ENCODE peak calls at places on chromosomes 12 and 14, in four cellular contexts. One of them, this sample, is unnamed.

GRCh38 chr12:92294676-92295440 is 149.2 kb upstream of the BTG1 start:
- DNase-seq in H1: no peak
- DNase-seq in IMR-90: peak; percentile 89
- DNase-seq in H9: no peak
- DNase-seq in this sample: peak; percentile 54

GRCh38 chr14:92867246-92867925 is 55.6 kb upstream of the CHGA start:
- DNase-seq in H1: no peak
- DNase-seq in IMR-90: no peak
- DNase-seq in H9: no peak
- DNase-seq in this sample: no peak

GRCh38 chr12:92299344-92299743 is 153.7 kb upstream of the BTG1 start:
- DNase-seq in H1: no peak
- DNase-seq in IMR-90: no peak
- DNase-seq in H9: no peak
- DNase-seq in this sample: no peak

GRCh38 chr14:71433303-71433702 is 498.9 kb upstream of the RGS6 start:
- DNase-seq in H1: no peak
- DNase-seq in IMR-90: no peak
- DNase-seq in H9: no peak
- DNase-seq in this sample: no peak

GRCh38 chr12:59067068-59067467 is 146.8 kb upstream of the LRIG3 start:
- DNase-seq in H1: no peak
- DNase-seq in IMR-90: peak; percentile 81
- DNase-seq in H9: no peak
- DNase-seq in this sample: peak; percentile 51

GRCh38 chr12:30764251-30764650 is 9.5 kb upstream of the CAPRIN2 start:
- DNase-seq in H1: no peak
- DNase-seq in IMR-90: no peak
- DNase-seq in H9: no peak
- DNase-seq in this sample: no peak

GRCh38 chr12:53077030-53077429 is 2.2 kb downstream of the SPRYD3 start:
- DNase-seq in H1: no peak
- DNase-seq in IMR-90: no peak
- DNase-seq in H9: no peak
- DNase-seq in this sample: no peak

GRCh38 chr12:120980800-120981368 is 2.5 kb downstream of the HNF1A start:
- DNase-seq in H1: no peak
- DNase-seq in IMR-90: no peak
- DNase-seq in H9: no peak
- DNase-seq in this sample: no peak

GRCh38 chr12:21725731-21726130 is 48.8 kb downstream of the KCNJ8 start:
- DNase-seq in H1: no peak
- DNase-seq in IMR-90: no peak
- DNase-seq in H9: no peak
- DNase-seq in this sample: no peak

GRCh38 chr14:46574236-46574970 is 77.2 kb downstream of the RPL10L start:
- DNase-seq in H1: no peak
- DNase-seq in IMR-90: no peak
- DNase-seq in H9: no peak
- DNase-seq in this sample: no peak

GRCh38 chr12:59182191-59182590 is 261.9 kb upstream of the LRIG3 start:
- DNase-seq in H1: no peak
- DNase-seq in IMR-90: no peak
- DNase-seq in H9: no peak
- DNase-seq in this sample: no peak

GRCh38 chr14:81594012-81594411 is 60.4 kb upstream of the SEL1L start:
- DNase-seq in H1: no peak
- DNase-seq in IMR-90: no peak
- DNase-seq in H9: no peak
- DNase-seq in this sample: peak; percentile 40

GRCh38 chr14:72075649-72076334 is 143.6 kb downstream of the RGS6 start:
- DNase-seq in H1: peak; percentile 23
- DNase-seq in IMR-90: no peak
- DNase-seq in H9: peak; percentile 46
- DNase-seq in this sample: peak; percentile 82

GRCh38 chr12:122097641-122098364 is 19.2 kb downstream of the MLXIP start:
- DNase-seq in H1: no peak
- DNase-seq in IMR-90: peak; percentile 44
- DNase-seq in H9: no peak
- DNase-seq in this sample: peak; percentile 90

GRCh38 chr12:6605425-6606330 is 1.5 kb downstream of the CHD4 start:
- DNase-seq in H1: no peak
- DNase-seq in IMR-90: peak; percentile 37
- DNase-seq in H9: peak; percentile 62
- DNase-seq in this sample: peak; percentile 49

GRCh38 chr14:71429900-71430299 is 502.3 kb upstream of the RGS6 start:
- DNase-seq in H1: no peak
- DNase-seq in IMR-90: no peak
- DNase-seq in H9: no peak
- DNase-seq in this sample: peak; percentile 22

GRCh38 chr14:104779776-104780512 is 15.6 kb downstream of the AKT1 start:
- DNase-seq in H1: no peak
- DNase-seq in IMR-90: no peak
- DNase-seq in H9: no peak
- DNase-seq in this sample: no peak

GRCh38 chr14:85223667-85224066 is 306.3 kb upstream of the FLRT2 start:
- DNase-seq in H1: no peak
- DNase-seq in IMR-90: no peak
- DNase-seq in H9: no peak
- DNase-seq in this sample: peak; percentile 53

GRCh38 chr12:55845785-55846496 is 3.2 kb upstream of the MMP19 start:
- DNase-seq in H1: no peak
- DNase-seq in IMR-90: no peak
- DNase-seq in H9: no peak
- DNase-seq in this sample: no peak

GRCh38 chr12:55840581-55841351 is 2.0 kb downstream of the MMP19 start:
- DNase-seq in H1: no peak
- DNase-seq in IMR-90: no peak
- DNase-seq in H9: no peak
- DNase-seq in this sample: no peak

GRCh38 chr12:55845349-55845748 is 2.6 kb upstream of the MMP19 start:
- DNase-seq in H1: no peak
- DNase-seq in IMR-90: no peak
- DNase-seq in H9: no peak
- DNase-seq in this sample: no peak

GRCh38 chr12:55843431-55843830 is 695 bp upstream of the MMP19 start:
- DNase-seq in H1: no peak
- DNase-seq in IMR-90: no peak
- DNase-seq in H9: peak; percentile 28
- DNase-seq in this sample: no peak

GRCh38 chr12:55842681-55843429 is at the start of gene MMP19:
- DNase-seq in H1: no peak
- DNase-seq in IMR-90: peak; percentile 82
- DNase-seq in H9: peak; percentile 73
- DNase-seq in this sample: peak; percentile 90
- H2BK5ac ChIP-seq in H1: peak within 1 kb of the TSS; percentile 71
- H2BK5ac ChIP-seq in IMR-90: peak within 1 kb of the TSS; percentile 49
- H2BK5ac ChIP-seq in H9: no peak within 1 kb of the TSS
- H2BK5ac ChIP-seq in this sample: no peak within 1 kb of the TSS

GRCh38 chr14:20989464-20989786 is 355 bp upstream of the METTL17 start:
- DNase-seq in H1: no peak
- DNase-seq in IMR-90: no peak
- DNase-seq in H9: no peak
- DNase-seq in this sample: no peak

GRCh38 chr14:20988717-20989116 is 1.1 kb upstream of the METTL17 start:
- DNase-seq in H1: no peak
- DNase-seq in IMR-90: no peak
- DNase-seq in H9: no peak
- DNase-seq in this sample: no peak

GRCh38 chr14:20986811-20987210 is 3.0 kb upstream of the METTL17 start:
- DNase-seq in H1: no peak
- DNase-seq in IMR-90: peak; percentile 96
- DNase-seq in H9: no peak
- DNase-seq in this sample: no peak

DNA sequence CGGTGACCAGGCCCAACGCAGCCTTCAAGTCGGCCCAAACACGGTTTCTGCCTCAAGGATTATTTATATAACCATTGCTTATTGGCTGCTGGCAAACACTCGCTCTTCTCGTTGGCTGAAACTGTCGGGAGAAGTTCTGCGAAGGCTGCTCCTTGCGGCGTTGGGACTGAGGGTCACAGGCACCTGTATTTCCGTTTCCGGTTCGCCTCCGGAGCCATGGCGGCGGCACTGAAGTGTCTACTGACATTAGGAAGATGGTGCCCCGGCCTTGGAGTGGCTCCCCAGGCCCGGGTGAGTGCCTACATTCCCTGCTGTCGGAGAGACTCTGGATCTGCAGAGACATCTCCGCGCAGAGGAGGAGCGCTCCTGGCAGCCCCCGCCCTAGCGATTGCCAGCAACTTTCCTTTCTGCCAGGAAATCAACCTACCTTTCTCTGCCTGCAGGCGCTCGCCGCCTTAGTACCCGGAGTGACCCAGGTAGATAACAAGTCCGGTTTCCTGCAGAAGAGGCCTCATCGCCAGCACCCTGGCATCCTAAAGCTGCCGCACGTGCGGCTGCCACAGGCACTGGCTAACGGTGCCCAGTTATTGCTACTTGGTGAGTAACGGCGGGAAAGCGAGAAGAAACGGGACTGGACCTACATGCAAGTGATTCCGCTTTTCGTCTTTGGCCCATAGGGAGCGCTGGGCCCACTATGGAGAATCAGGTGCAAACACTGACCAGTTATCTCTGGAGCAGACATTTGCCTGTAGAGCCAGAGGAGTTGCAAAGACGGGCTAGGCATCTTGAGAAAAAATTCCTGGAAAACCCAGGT is at the start of gene METTL17:
- DNase-seq in H1: peak; percentile 85
- DNase-seq in IMR-90: peak; percentile 97
- DNase-seq in H9: peak; percentile 96
- DNase-seq in this sample: peak; percentile 99
- H3K56ac ChIP-seq in H1: no peak within 1 kb of the TSS
- H3K56ac ChIP-seq in IMR-90: peak within 1 kb of the TSS; percentile 84
- H3K56ac ChIP-seq in H9: no peak within 1 kb of the TSS
- H3K56ac ChIP-seq in this sample: peak within 1 kb of the TSS; percentile 85

GRCh38 chr12:4556730-4557519 is 5.1 kb upstream of the DYRK4 start:
- DNase-seq in H1: no peak
- DNase-seq in IMR-90: no peak
- DNase-seq in H9: no peak
- DNase-seq in this sample: no peak
- H2BK5ac ChIP-seq in H1: no peak overlapping the region
- H2BK5ac ChIP-seq in IMR-90: no peak overlapping the region
- H2BK5ac ChIP-seq in H9: no peak overlapping the region
- H2BK5ac ChIP-seq in this sample: no peak overlapping the region

GRCh38 chr12:50604640-50604920 is 99.8 kb downstream of the DIP2B start:
- DNase-seq in H1: no peak
- DNase-seq in IMR-90: no peak
- DNase-seq in H9: no peak
- DNase-seq in this sample: no peak
- H3K56ac ChIP-seq in H1: no peak overlapping the region
- H3K56ac ChIP-seq in IMR-90: no peak overlapping the region
- H3K56ac ChIP-seq in H9: no peak overlapping the region
- H3K56ac ChIP-seq in this sample: no peak overlapping the region

DNA sequence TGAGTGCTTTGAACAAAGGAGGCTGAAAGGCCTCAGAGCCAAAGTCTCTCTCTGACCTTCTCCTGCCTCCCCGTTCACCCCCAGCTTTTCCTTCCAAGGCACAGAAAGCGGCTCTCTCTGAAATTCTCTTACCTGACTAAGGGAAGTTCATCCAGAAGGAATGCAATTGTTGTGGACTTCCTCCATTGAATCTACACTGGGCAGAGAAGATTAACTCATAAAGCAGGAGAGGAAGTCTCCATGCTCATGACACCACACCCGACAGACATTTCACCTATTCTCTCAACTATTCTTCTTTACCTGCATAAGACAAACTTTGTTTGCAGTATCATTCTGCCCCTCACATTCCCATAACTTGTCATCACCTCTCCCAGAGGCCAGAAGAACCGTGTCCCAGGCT is 129.3 kb upstream of the CCDC175 start:
- DNase-seq in H1: no peak
- DNase-seq in IMR-90: no peak
- DNase-seq in H9: no peak
- DNase-seq in this sample: no peak
- H2BK5ac ChIP-seq in H1: no peak overlapping the region
- H2BK5ac ChIP-seq in IMR-90: no peak overlapping the region
- H2BK5ac ChIP-seq in H9: no peak overlapping the region
- H2BK5ac ChIP-seq in this sample: no peak overlapping the region